ENCODE peak calls at places on chromosomes 11 and 22, in nine cellular contexts. U is Peyer's patch, F is A549, O is PC-3, T is IMR-90, K is neuronal stem cell, V is endodermal cell, I is fibroblast of lung, R is HAP-1. H is an unnamed sample.

GRCh38 chr22:39486951-39487825 is 14.9 kb upstream of the MIEF1 start:
- DNase-seq in I (no peak), K (no peak), U (no peak), V (no peak), O (no peak), T (no peak), R (no peak), F (no peak), H (no peak)

GRCh38 chr11:45456686-45457085 is 170.5 kb upstream of the SYT13 start:
- DNase-seq in K (no peak), T (no peak), F (no peak), I (no peak), U (no peak), O (no peak), R (no peak), V (no peak), H (no peak)

GRCh38 chr22:37428649-37429586 is 1.6 kb upstream of the ELFN2 start:
- DNase-seq in V (peak; percentile 89), F (peak; percentile 53), I (peak; percentile 45), K (peak; percentile 83), T (peak; percentile 43), R (peak; percentile 51), O (no peak), U (peak; percentile 70), H (no peak)

GRCh38 chr11:118145285-118146227 is 7.1 kb downstream of the SCN4B start:
- DNase-seq in I (peak; percentile 29), V (peak; percentile 97), T (peak; percentile 41), U (peak; percentile 96), F (peak; percentile 67), O (peak; percentile 95), R (peak; percentile 73), K (peak; percentile 85), H (peak; percentile 76)

GRCh38 chr11:1749787-1750351 is 526 bp downstream of the IFITM10 start:
- DNase-seq in U (no peak), T (peak; percentile 78), O (peak; percentile 45), R (no peak), F (no peak), K (no peak), V (no peak), I (peak; percentile 81), H (no peak)

GRCh38 chr22:46754110-46754799 is 8.2 kb upstream of the TBC1D22A start:
- DNase-seq in U (peak; percentile 94), T (peak; percentile 99), K (no peak), F (peak; percentile 92), R (no peak), V (no peak), O (peak; percentile 91), I (peak; percentile 98), H (no peak)

GRCh38 chr11:8328848-8329330 is 65.2 kb upstream of the LMO1 start:
- DNase-seq in U (peak; percentile 76), O (peak; percentile 97), F (peak; percentile 88), T (peak; percentile 75), K (peak; percentile 86), V (peak; percentile 98), I (peak; percentile 81), R (peak; percentile 91), H (peak; percentile 84)

GRCh38 chr11:76655466-76656086 is 15.0 kb downstream of the LRRC32 start:
- DNase-seq in T (no peak), V (peak; percentile 53), K (no peak), U (peak; percentile 47), I (no peak), F (no peak), O (no peak), R (no peak), H (no peak)

GRCh38 chr22:42376721-42377177 is 55.5 kb downstream of the NFAM1 start:
- DNase-seq in V (peak; percentile 88), O (no peak), T (peak; percentile 19), I (peak; percentile 20), K (peak; percentile 87), F (no peak), U (no peak), R (peak; percentile 57), H (no peak)

GRCh38 chr11:100930185-100930778 is 199.3 kb downstream of the PGR start:
- DNase-seq in O (peak; percentile 89), T (peak; percentile 81), U (no peak), F (peak; percentile 55), R (peak; percentile 74), I (peak; percentile 67), V (no peak), K (peak; percentile 56), H (no peak)

GRCh38 chr22:42959472-42960145 is 55.3 kb downstream of the PACSIN2 start:
- DNase-seq in I (peak; percentile 90), F (peak; percentile 79), U (no peak), R (no peak), V (peak; percentile 51), T (peak; percentile 88), O (no peak), K (no peak), H (no peak)

GRCh38 chr11:76237041-76237649 is 30.8 kb upstream of the WNT11 start:
- DNase-seq in R (no peak), K (no peak), F (no peak), T (no peak), V (no peak), U (no peak), O (no peak), I (no peak), H (no peak)

GRCh38 chr11:97140885-97141494 is 751.2 kb downstream of the JRKL start:
- DNase-seq in K (peak; percentile 17), R (peak; percentile 19), V (peak; percentile 48), I (no peak), T (no peak), U (no peak), O (peak; percentile 43), F (peak; percentile 2), H (peak; percentile 16)

GRCh38 chr22:36465232-36466021 is 16.0 kb downstream of the TXN2 start:
- DNase-seq in K (no peak), I (peak; percentile 95), R (no peak), U (peak; percentile 79), T (peak; percentile 93), O (peak; percentile 95), V (no peak), F (peak; percentile 87), H (no peak)

GRCh38 chr11:64036081-64037026 is 623 bp downstream of the FLRT1 start:
- DNase-seq in K (no peak), R (no peak), O (peak; percentile 59), T (peak; percentile 35), U (no peak), F (no peak), V (peak; percentile 68), I (peak; percentile 49), H (no peak)

GRCh38 chr11:111148953-111149352 is 96.6 kb upstream of the POU2AF2 start:
- DNase-seq in O (no peak), R (no peak), V (no peak), F (no peak), T (peak; percentile 37), U (no peak), K (no peak), I (peak; percentile 19), H (no peak)

DNA sequence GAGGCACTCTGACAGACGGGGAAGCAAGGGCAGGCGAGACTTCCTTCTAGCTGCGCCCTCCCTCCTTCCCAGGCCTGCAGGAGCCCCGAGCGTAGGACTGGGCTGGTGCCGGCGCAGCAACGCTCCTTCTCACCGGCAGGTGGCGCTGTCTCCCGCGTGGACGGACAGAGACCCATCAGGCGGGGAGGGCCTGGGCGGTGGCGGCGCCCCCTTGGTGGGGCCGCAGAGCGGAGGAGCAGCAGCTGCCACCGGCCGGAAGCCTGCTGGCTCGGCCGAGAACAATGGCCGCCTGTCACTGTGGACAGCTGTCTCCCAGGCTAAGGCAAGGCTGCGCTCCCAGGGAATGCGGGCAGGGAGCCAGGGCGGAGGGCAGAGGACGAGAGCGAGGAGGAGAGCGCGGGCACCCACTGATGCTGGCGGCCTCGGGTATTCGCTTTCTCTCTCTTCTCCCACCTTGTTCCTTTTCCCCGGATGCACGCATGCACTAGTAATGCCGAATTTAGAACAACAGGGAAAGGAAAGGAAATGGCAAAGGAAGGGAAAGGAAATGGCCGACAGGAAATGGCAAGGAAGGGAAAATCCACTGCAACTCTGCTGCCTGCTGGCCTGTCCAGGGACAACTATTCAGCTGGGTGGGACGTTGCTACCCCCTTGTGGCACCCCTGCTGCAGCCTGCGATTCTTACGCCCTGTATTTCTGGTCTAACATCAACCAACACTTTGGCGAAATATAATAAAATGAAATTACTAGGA is 14.4 kb downstream of the PPM1F start:
- DNase-seq in V (peak; percentile 98), I (peak; percentile 81), U (peak; percentile 97), R (peak; percentile 80), F (peak; percentile 85), T (peak; percentile 83), O (peak; percentile 82), K (peak; percentile 90), H (no peak)
- H3K4me1 ChIP-seq in V (peaks cover 4% of the 10 kb centered on the region), I (peaks cover 38% of the 10 kb centered on the region), U (peaks cover 10% of the 10 kb centered on the region), R (peaks cover 4% of the 10 kb centered on the region), F (peaks cover 27% of the 10 kb centered on the region), T (peaks cover 29% of the 10 kb centered on the region), O (peaks cover 36% of the 10 kb centered on the region), K (peaks cover 5% of the 10 kb centered on the region), H (no peaks in the 10 kb centered on the region)

GRCh38 chr11:66637557-66638176 is 836 bp upstream of the RBM4 start:
- DNase-seq in V (peak; percentile 50), R (peak; percentile 45), K (peak; percentile 20), O (no peak), U (no peak), F (no peak), T (peak; percentile 46), I (no peak), H (no peak)
- H3K4me1 ChIP-seq in V (no peaks in the 10 kb centered on the region), R (peaks cover 34% of the 10 kb centered on the region), K (peaks cover 10% of the 10 kb centered on the region), O (peaks cover 37% of the 10 kb centered on the region), U (peaks cover 10% of the 10 kb centered on the region), F (peaks cover 40% of the 10 kb centered on the region), T (peaks cover 17% of the 10 kb centered on the region), I (peaks cover 5% of the 10 kb centered on the region), H (peaks cover 2% of the 10 kb centered on the region)

GRCh38 chr11:40215605-40216004 is 1243.8 kb downstream of the LRRC4C start:
- DNase-seq in F (no peak), T (no peak), V (no peak), O (no peak), R (no peak), U (no peak), I (no peak), K (peak; percentile 12), H (no peak)
- H3K4me1 ChIP-seq in F (no peaks in the 10 kb centered on the region), T (no peaks in the 10 kb centered on the region), V (peaks cover 6% of the 10 kb centered on the region), O (no peaks in the 10 kb centered on the region), R (no peaks in the 10 kb centered on the region), U (no peaks in the 10 kb centered on the region), I (no peaks in the 10 kb centered on the region), K (peaks cover 2% of the 10 kb centered on the region), H (no peaks in the 10 kb centered on the region)

GRCh38 chr11:114106986-114107385 is 47.5 kb downstream of the ZBTB16 start:
- DNase-seq in U (no peak), R (no peak), O (no peak), V (no peak), F (no peak), I (no peak), T (no peak), K (no peak), H (no peak)
- H3K4me1 ChIP-seq in U (no peaks in the 10 kb centered on the region), R (no peaks in the 10 kb centered on the region), O (no peaks in the 10 kb centered on the region), V (peaks cover 8% of the 10 kb centered on the region), F (no peaks in the 10 kb centered on the region), I (no peaks in the 10 kb centered on the region), T (no peaks in the 10 kb centered on the region), K (peaks cover 36% of the 10 kb centered on the region), H (no peaks in the 10 kb centered on the region)

H was measured in iPS DF 6.9.